ENCODE peak calls at places on chromosomes 16 and 17, in five cellular contexts. W is K562, K is HepG2, O is GM12878, Q is H1. I is an unnamed sample.

GRCh38 chr16:22948603-22949368 is 134.8 kb downstream of the HS3ST2 start:
- DNase-seq in Q (peak), K (peak), O (peak), W (peak), I (peak)

GRCh38 chr16:66953462-66954096 is 7.5 kb upstream of the CES3 start:
- DNase-seq in K (no peak), Q (no peak), W (no peak), O (no peak), I (no peak)

GRCh38 chr16:11024333-11025053 is 80.1 kb downstream of the CLEC16A start:
- DNase-seq in Q (no peak), O (no peak), K (peak), W (no peak), I (no peak)

GRCh38 chr16:85928411-85928820 is 29.5 kb downstream of the IRF8 start:
- DNase-seq in O (no peak), K (no peak), W (no peak), Q (no peak), I (no peak)

GRCh38 chr17:55172612-55173011 is 92.1 kb upstream of the HLF start:
- DNase-seq in Q (no peak), O (no peak), K (no peak), W (no peak), I (no peak)

GRCh38 chr17:77457572-77458201 is 316.9 kb downstream of the SEC14L1 start:
- DNase-seq in K (no peak), Q (no peak), W (no peak), O (no peak), I (no peak)

GRCh38 chr17:67639555-67639954 is 78.2 kb upstream of the NOL11 start:
- DNase-seq in K (peak), O (no peak), Q (no peak), W (no peak), I (no peak)

GRCh38 chr16:21698169-21699032 is 34.6 kb downstream of the OTOA start:
- DNase-seq in K (no peak), O (no peak), W (no peak), Q (no peak), I (no peak)

GRCh38 chr16:19429271-19429670 is 11.6 kb downstream of the TMC5 start:
- DNase-seq in W (no peak), O (no peak), K (no peak), Q (no peak), I (no peak)

GRCh38 chr16:27189335-27189972 is 13.9 kb upstream of the KDM8 start:
- DNase-seq in W (no peak), K (no peak), O (no peak), Q (no peak), I (no peak)

GRCh38 chr17:71149607-71150006 is 971.2 kb upstream of the SOX9 start:
- DNase-seq in Q (no peak), O (no peak), K (no peak), W (no peak), I (no peak)

GRCh38 chr17:67922503-67922902 is 73.8 kb downstream of the C17orf58 start:
- DNase-seq in O (no peak), W (no peak), Q (no peak), K (no peak), I (no peak)

GRCh38 chr17:40070895-40071719 is 8.3 kb downstream of the THRA start:
- DNase-seq in Q (no peak), W (peak), O (no peak), K (no peak), I (no peak)

GRCh38 chr17:4853195-4853762 is 20.1 kb downstream of the MINK1 start:
- DNase-seq in Q (no peak), O (no peak), K (no peak), W (no peak), I (no peak)

GRCh38 chr16:23367988-23368387 is 65.9 kb downstream of the SCNN1B start:
- DNase-seq in O (no peak), Q (no peak), W (no peak), K (no peak), I (no peak)

GRCh38 chr17:43906951-43907424 is 348 bp downstream of the MPP2 start:
- DNase-seq in W (peak), Q (no peak), O (no peak), K (no peak), I (no peak)

GRCh38 chr17:39677581-39678339 is 9.5 kb downstream of the PNMT start:
- DNase-seq in K (no peak), W (no peak), O (no peak), Q (no peak), I (no peak)

GRCh38 chr16:23330583-23331249 is 28.6 kb downstream of the SCNN1B start:
- DNase-seq in O (no peak), K (no peak), Q (no peak), W (no peak), I (peak)

GRCh38 chr17:39729280-39729851 is 966 bp downstream of the MIEN1 start:
- DNase-seq in O (no peak), K (no peak), W (no peak), Q (no peak), I (no peak)

GRCh38 chr17:32323784-32324590 is 18.0 kb downstream of the C17orf75 start:
- DNase-seq in O (no peak), Q (no peak), W (no peak), K (no peak), I (peak)

GRCh38 chr17:73850426-73850825 is 206.2 kb upstream of the SDK2 start:
- DNase-seq in O (no peak), K (no peak), W (no peak), Q (no peak), I (no peak)

GRCh38 chr17:27240802-27241155 is 53.1 kb upstream of the WSB1 start:
- DNase-seq in K (no peak), W (no peak), O (no peak), Q (no peak), I (no peak)
- TF ChIP-seq SIN3A in K (no peak), W (no peak), O (no peak), Q (no peak), I (no peak)

GRCh38 chr17:61073799-61074513 is 325.7 kb upstream of the TBX2 start:
- DNase-seq in O (no peak), Q (no peak), W (no peak), K (no peak), I (no peak)

GRCh38 chr17:61081959-61082358 is 317.7 kb upstream of the TBX2 start:
- DNase-seq in O (no peak), K (no peak), W (no peak), Q (no peak), I (no peak)

GRCh38 chr17:61075988-61076387 is 323.7 kb upstream of the TBX2 start:
- DNase-seq in W (no peak), O (no peak), K (no peak), Q (no peak), I (no peak)

GRCh38 chr17:61072648-61073047 is 327.0 kb upstream of the TBX2 start:
- DNase-seq in Q (no peak), O (no peak), K (no peak), W (no peak), I (no peak)

DNA sequence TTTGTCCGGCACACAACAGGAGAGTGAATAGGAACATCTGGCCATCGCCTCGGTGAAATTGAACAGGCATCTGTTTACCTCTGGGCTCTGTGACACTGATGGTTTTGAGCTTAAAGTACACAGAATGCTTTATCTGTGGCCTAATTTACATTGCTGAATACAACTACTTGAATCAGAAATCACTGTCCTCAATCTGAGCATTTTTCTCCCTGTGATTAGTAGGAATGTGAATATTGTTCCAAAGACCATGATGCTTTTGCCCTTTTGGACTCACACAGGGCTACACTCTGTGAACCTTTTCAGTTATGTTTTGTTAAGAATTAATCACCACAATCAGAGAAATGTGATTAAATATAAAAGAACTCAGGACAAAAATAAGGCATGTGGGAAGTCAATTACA is 323.0 kb upstream of the TBX2 start:
- DNase-seq in Q (no peak), W (no peak), K (peak), O (no peak), I (peak)
- TF ChIP-seq EP300 in Q (no peak), W (no peak), K (no peak), O (no peak), I (peak)

GRCh38 chr16:49469930-49470451 is 96.4 kb downstream of the C16orf78 start:
- DNase-seq in Q (no peak), K (no peak), O (no peak), W (no peak), I (no peak)
- TF ChIP-seq RFX5 in Q (no peak), K (no peak), O (no peak), W (no peak), I (no peak)

DNA sequence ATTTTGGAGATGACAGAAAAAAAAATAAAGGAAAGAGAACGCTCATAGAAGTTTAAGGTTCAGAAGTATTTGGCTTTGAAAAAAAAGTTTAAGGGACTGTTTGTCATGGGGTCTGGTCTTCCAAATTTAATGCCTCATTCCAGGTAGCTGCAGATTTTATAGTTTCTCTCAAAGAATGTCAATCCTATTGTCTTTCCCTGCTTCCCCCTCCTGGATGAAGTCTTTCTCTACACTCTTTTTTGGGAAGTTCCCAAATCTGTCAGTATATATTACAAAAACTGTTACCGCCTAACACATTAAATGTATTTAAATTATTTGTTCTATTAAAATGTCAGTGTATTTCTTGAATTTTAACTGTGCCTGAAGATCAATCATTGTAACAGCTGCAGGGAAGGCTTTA is 457.5 kb downstream of the MAF start:
- DNase-seq in W (no peak), O (no peak), Q (no peak), K (no peak), I (no peak)
- TF ChIP-seq SIN3A in W (no peak), O (no peak), Q (no peak), K (no peak), I (no peak)

GRCh38 chr16:31134625-31135534 is 647 bp downstream of the PRSS8 start:
- DNase-seq in Q (no peak), O (no peak), W (no peak), K (no peak), I (no peak)
- TF ChIP-seq EP300 in Q (no peak), O (no peak), W (no peak), K (no peak), I (no peak)

GRCh38 chr16:4801051-4801961 is 1.1 kb downstream of the ROGDI start:
- DNase-seq in K (no peak), W (no peak), Q (no peak), O (no peak), I (no peak)
- TF ChIP-seq RFX5 in K (no peak), W (no peak), Q (no peak), O (no peak), I (no peak)

GRCh38 chr16:55655709-55656694 is at the start of gene SLC6A2:
- DNase-seq in K (no peak), O (no peak), W (no peak), Q (peak), I (peak)
- TF ChIP-seq SIN3A in K (no peak), O (no peak), W (no peak), Q (peak), I (no peak)

GRCh38 chr17:69451416-69452394 is 37.2 kb downstream of the MAP2K6 start:
- DNase-seq in O (no peak), K (no peak), W (no peak), Q (no peak), I (peak)

GRCh38 chr17:69447726-69448125 is 33.2 kb downstream of the MAP2K6 start:
- DNase-seq in K (no peak), Q (no peak), O (no peak), W (no peak), I (no peak)

GRCh38 chr17:69450131-69450530 is 35.6 kb downstream of the MAP2K6 start:
- DNase-seq in K (no peak), O (no peak), Q (no peak), W (no peak), I (no peak)

GRCh38 chr17:69450857-69451410 is 36.4 kb downstream of the MAP2K6 start:
- DNase-seq in W (no peak), K (no peak), Q (no peak), O (no peak), I (no peak)

DNA sequence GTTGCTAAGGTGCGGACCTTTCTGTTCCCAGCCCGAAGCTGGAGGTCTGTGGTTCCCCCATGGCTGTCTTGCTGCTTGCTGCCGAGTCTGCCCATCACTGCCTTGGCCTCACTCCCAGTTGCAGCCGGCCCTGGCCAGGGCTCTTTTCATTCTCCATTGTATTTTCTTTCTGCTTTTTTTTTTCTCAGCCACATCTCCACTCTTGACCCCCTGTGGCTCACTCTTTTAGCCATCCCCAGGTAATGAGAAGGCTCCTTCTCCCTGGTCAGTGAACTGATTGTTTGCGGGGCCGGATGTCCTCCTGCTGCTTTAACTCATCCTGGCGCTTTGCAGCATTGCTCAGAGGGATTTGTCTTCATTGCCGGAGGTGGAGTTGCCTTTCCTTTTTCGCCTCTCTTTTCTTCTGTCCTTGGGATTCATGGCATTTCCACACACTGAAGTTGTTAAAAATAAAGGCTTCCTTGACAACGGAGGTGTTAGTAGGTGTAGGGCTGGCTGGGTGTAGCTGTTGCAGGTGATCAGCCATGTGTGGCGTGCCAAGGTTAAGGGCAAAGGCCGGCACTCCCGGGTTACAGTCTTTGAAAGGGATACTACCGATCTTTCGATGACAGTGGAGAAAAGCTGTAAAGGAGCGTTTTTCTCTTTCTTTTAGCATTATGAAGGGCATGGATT is 34.1 kb downstream of the MAP2K6 start:
- DNase-seq in K (no peak), Q (peak), O (no peak), W (no peak), I (peak)
- TF ChIP-seq EP300 in K (no peak), Q (peak), O (no peak), W (no peak), I (no peak)

GRCh38 chr17:80346498-80347275 is 68.3 kb upstream of the ENDOV start:
- DNase-seq in Q (no peak), O (no peak), K (no peak), W (no peak), I (no peak)
- TF ChIP-seq RFX5 in Q (no peak), O (no peak), K (no peak), W (no peak), I (no peak)

DNA sequence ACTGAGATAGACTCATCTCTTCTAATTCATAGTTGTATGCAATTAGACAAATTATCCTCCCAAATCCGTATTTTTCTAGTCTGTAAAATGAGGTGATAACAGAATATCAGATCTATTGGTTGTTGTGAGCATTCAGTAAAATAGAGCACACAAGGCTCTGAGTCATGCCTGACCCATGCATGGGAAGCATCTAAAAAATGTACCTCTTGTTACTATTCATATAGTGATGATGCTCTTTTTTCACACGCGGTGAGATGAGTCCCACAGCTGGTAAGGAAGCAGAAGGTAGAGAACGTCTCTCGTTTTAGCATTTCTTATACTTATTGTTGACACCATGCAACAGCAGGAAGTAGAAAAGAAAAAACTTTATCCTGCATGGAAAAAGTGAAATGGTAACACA is 215.7 kb downstream of the TMEM114 start:
- DNase-seq in W (no peak), K (no peak), Q (no peak), O (no peak), I (no peak)
- TF ChIP-seq SIN3A in W (no peak), K (no peak), Q (no peak), O (no peak), I (no peak)

I was measured in SK-N-SH.